ENCODE peak calls at places on chromosomes 7 and 10, in four cellular contexts. R is amygdala, U is AG04450, O is left cardiac atrium. M is an unnamed sample.

GRCh38 chr7:43637114-43637806 is 54.4 kb downstream of the STK17A start:
- DNase-seq in U (no peak), R (no peak), O (no peak), M (no peak)

GRCh38 chr10:73743327-73743904 is 756 bp upstream of the SEC24C start:
- DNase-seq in O (no peak), U (no peak), R (no peak), M (no peak)

GRCh38 chr10:59561397-59562121 is 148.1 kb downstream of the SLC16A9 start:
- DNase-seq in R (no peak), O (no peak), U (no peak), M (peak)

GRCh38 chr10:61990761-61991135 is 89.2 kb downstream of the ARID5B start:
- DNase-seq in O (no peak), R (no peak), U (no peak), M (no peak)

GRCh38 chr7:118949031-118949430 is 724.5 kb downstream of the ANKRD7 start:
- DNase-seq in R (no peak), U (no peak), O (no peak), M (peak)

GRCh38 chr7:55903985-55904759 is 16.9 kb downstream of the ZNF713 start:
- DNase-seq in U (no peak), R (no peak), O (no peak), M (no peak)

GRCh38 chr10:25808372-25808771 is 125.7 kb upstream of the MYO3A start:
- DNase-seq in U (no peak), R (no peak), O (no peak), M (no peak)

GRCh38 chr7:100132697-100133137 is 6.0 kb downstream of the MBLAC1 start:
- DNase-seq in U (no peak), R (no peak), O (no peak), M (no peak)

GRCh38 chr7:25392571-25393338 is 164.5 kb upstream of the NPVF start:
- DNase-seq in R (no peak), O (peak), U (no peak), M (no peak)

GRCh38 chr7:40918701-40919271 is 784.0 kb downstream of the SUGCT start:
- DNase-seq in O (no peak), U (peak), R (no peak), M (peak)

GRCh38 chr7:43671520-43671919 is 57.8 kb downstream of the COA1 start:
- DNase-seq in R (no peak), U (no peak), O (no peak), M (no peak)

GRCh38 chr7:28349637-28350036 is 62.7 kb upstream of the CREB5 start:
- DNase-seq in U (no peak), O (no peak), R (no peak), M (peak)

GRCh38 chr10:43211030-43211429 is 55.8 kb downstream of the RASGEF1A start:
- DNase-seq in U (no peak), R (no peak), O (peak), M (no peak)

GRCh38 chr10:24513155-24513554 is 210.5 kb downstream of the ARHGAP21 start:
- DNase-seq in R (no peak), U (no peak), O (no peak), M (no peak)

GRCh38 chr7:129576138-129576537 is 35.4 kb upstream of the NRF1 start:
- DNase-seq in O (no peak), U (no peak), R (no peak), M (no peak)

GRCh38 chr7:149257146-149257545 is 4.8 kb upstream of the ZNF783 start:
- DNase-seq in O (no peak), U (no peak), R (no peak), M (no peak)

GRCh38 chr7:151592868-151593486 is 73.3 kb upstream of the RHEB start:
- DNase-seq in U (peak), O (no peak), R (no peak), M (peak)

GRCh38 chr7:20236790-20237189 is 19.6 kb upstream of the MACC1 start:
- DNase-seq in R (no peak), U (no peak), O (no peak), M (no peak)

GRCh38 chr10:70296406-70296899 is 12.6 kb upstream of the NPFFR1 start:
- DNase-seq in U (peak), O (peak), R (no peak), M (peak)

GRCh38 chr10:14554843-14555205 is 219.9 kb downstream of the FAM107B start:
- DNase-seq in U (no peak), R (no peak), O (no peak), M (no peak)

GRCh38 chr10:31770307-31770902 is 158.2 kb downstream of the ARHGAP12 start:
- DNase-seq in R (no peak), O (peak), U (no peak), M (no peak)

GRCh38 chr10:90884414-90884813 is 12.6 kb downstream of the RPP30 start:
- DNase-seq in O (no peak), R (no peak), U (no peak), M (no peak)

GRCh38 chr10:92530421-92530820 is 43.5 kb downstream of the IDE start:
- DNase-seq in O (no peak), R (no peak), U (no peak), M (no peak)

GRCh38 chr10:105743343-105744056 is 1102.4 kb downstream of the SORCS3 start:
- DNase-seq in U (no peak), O (peak), R (peak), M (no peak)

GRCh38 chr7:5827755-5828154 is 46.3 kb upstream of the RNF216 start:
- DNase-seq in U (no peak), R (no peak), O (no peak), M (no peak)

GRCh38 chr7:4472739-4473138 is 209.4 kb upstream of the FOXK1 start:
- DNase-seq in U (no peak), O (no peak), R (no peak), M (no peak)

GRCh38 chr7:124072603-124073324 is 39.9 kb upstream of the TMEM229A start:
- DNase-seq in U (peak), R (no peak), O (no peak), M (peak)

GRCh38 chr7:80940539-80941205 is 21.8 kb upstream of the SEMA3C start:
- DNase-seq in U (no peak), O (no peak), R (no peak), M (no peak)

GRCh38 chr7:34096135-34096775 is 190.9 kb downstream of the BMPER start:
- DNase-seq in R (peak), U (peak), O (peak), M (peak)

GRCh38 chr7:139739863-139740597 is 37.8 kb downstream of the HIPK2 start:
- DNase-seq in U (no peak), R (peak), O (peak), M (no peak)

GRCh38 chr7:39624202-39624807 is 933 bp downstream of the RALA start:
- DNase-seq in R (no peak), U (no peak), O (no peak), M (no peak)

M was measured in HS-5.